ENCODE peak calls at places on chromosomes 2 and 18, in nine cellular contexts. P is pancreas; L is aorta; Z is heart left ventricle; O is heart right ventricle; R is left lung; K is body of pancreas; H is CD8-positive, alpha-beta T cell; Y is right lobe of liver. E is an unnamed sample. For H3K36me3, the result is how much of the 10 kb centered on the place peaks cover.

GRCh38 chr18:3172081-3172480 is 47.7 kb downstream of the MYOM1 start:
- ATAC-seq in P (no peak), L (no peak), Z (no peak), O (no peak), R (no peak), K (peak), H (no peak), Y (peak), E (no peak)

GRCh38 chr2:213224366-213224765 is 59.9 kb upstream of the SPAG16 start:
- ATAC-seq in P (no peak), L (no peak), Z (no peak), O (no peak), R (no peak), K (no peak), H (no peak), Y (no peak), E (no peak)

GRCh38 chr2:215900865-215901264 is 112.5 kb downstream of the MREG start:
- ATAC-seq in P (no peak), L (peak), Z (no peak), O (no peak), R (no peak), K (no peak), H (no peak), Y (no peak), E (no peak)

GRCh38 chr18:45222200-45222599 is 393.1 kb upstream of the SLC14A2 start:
- ATAC-seq in P (no peak), L (no peak), Z (peak), O (no peak), R (no peak), K (no peak), H (no peak), Y (no peak), E (no peak)

GRCh38 chr2:120669121-120669952 is 66.3 kb upstream of the GLI2 start:
- ATAC-seq in P (peak), L (no peak), Z (peak), O (no peak), R (peak), K (peak), H (no peak), Y (peak), E (peak)

GRCh38 chr2:102099536-102100293 is 42.8 kb upstream of the IL1R1 start:
- ATAC-seq in P (peak), L (no peak), Z (no peak), O (no peak), R (no peak), K (peak), H (no peak), Y (no peak), E (no peak)

GRCh38 chr2:223994562-223995162 is 37.4 kb downstream of the MRPL44 start:
- ATAC-seq in P (no peak), L (no peak), Z (no peak), O (no peak), R (no peak), K (no peak), H (no peak), Y (no peak), E (peak)

GRCh38 chr2:31033032-31033431 is 105.2 kb downstream of the GALNT14 start:
- ATAC-seq in P (no peak), L (no peak), Z (no peak), O (no peak), R (no peak), K (no peak), H (no peak), Y (no peak), E (peak)

GRCh38 chr2:172085460-172086159 is at the start of gene DLX1:
- ATAC-seq in P (peak), L (no peak), Z (no peak), O (no peak), R (no peak), K (no peak), H (no peak), Y (no peak), E (peak)

GRCh38 chr2:67840460-67841068 is 222.2 kb downstream of the C1D start:
- ATAC-seq in P (peak), L (peak), Z (peak), O (peak), R (peak), K (peak), H (no peak), Y (peak), E (peak)

GRCh38 chr2:9725106-9725505 is 94.3 kb upstream of the YWHAQ start:
- ATAC-seq in P (no peak), L (no peak), Z (no peak), O (no peak), R (no peak), K (no peak), H (no peak), Y (no peak), E (no peak)

GRCh38 chr18:61589053-61589723 is 256.0 kb downstream of the CDH20 start:
- ATAC-seq in P (no peak), L (no peak), Z (peak), O (no peak), R (peak), K (no peak), H (no peak), Y (no peak), E (no peak)

GRCh38 chr2:41829011-41829500 is 218.8 kb upstream of the PKDCC start:
- ATAC-seq in P (peak), L (no peak), Z (no peak), O (no peak), R (no peak), K (no peak), H (no peak), Y (no peak), E (no peak)

DNA sequence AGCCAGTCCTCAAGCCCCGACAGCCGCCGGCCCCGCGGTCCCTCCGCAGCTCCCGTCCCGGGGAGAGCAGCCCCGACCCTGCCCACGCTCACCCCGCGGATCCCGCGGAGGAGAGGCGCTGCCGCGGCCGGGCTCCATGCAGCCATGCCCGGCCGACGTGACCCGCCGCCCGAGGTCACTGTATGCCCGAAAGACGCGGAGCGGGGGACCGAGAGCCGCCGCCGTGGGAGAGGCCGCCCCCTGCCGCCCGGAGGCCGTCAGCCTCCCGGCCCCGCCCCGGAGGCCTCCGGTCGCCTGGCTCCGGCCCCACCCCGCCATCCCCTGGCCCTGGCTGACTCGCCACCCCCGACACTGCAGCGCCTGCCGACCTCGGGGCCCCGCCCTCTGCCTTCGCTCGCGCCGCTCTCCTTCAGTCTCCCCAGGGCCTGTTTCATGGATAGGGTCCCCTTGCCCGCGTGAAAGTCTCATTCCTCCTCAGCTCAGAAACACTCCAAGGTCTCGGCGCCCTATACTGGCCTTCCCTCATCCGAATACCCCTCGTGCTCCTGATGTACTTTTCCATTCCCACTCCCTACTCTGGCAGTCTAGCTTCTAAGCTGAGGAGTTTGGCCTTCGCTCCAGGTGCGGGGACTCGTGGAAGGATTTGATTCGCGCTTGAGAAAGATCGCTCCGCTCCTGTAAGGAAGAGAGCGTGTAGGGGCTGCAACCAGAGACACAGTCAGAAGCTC is at the start of gene BOLA3:
- ATAC-seq in P (peak), L (peak), Z (peak), O (peak), R (peak), K (peak), H (peak), Y (peak), E (peak)
- H3K36me3 ChIP-seq in P (under half), L (under half), Z (under half), O (under half), R (under half), K (under half), H (under half), Y (under half), E (under half)

DNA sequence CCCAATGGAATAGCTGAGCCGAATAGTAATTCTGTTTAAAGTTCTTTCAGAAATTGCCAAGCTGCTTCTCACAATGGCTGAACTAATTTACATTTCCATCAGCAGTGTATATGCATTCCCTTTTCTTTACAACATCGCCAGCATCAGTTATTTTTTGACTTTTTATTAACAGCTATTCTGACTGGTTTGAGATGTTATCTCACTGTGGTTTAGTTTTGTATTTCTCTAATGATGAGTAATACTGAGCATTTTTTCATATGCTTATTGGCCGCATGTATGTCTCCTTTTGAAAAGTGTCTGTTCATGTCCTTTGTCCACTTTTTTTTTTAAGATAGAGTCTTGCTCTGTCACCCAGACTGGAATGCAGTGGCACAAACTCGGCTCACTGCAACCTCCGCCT is 100.7 kb downstream of the C2orf74 start:
- ATAC-seq in P (no peak), L (no peak), Z (no peak), O (no peak), R (no peak), K (no peak), H (no peak), Y (no peak), E (no peak)
- H3K36me3 ChIP-seq in P (under half), L (under half), Z (under half), O (half or more), R (under half), K (under half), H (under half), Y (under half), E (half or more)

GRCh38 chr2:128169933-128170709 is 79.1 kb downstream of the UGGT1 start:
- ATAC-seq in P (no peak), L (no peak), Z (no peak), O (no peak), R (no peak), K (no peak), H (no peak), Y (no peak), E (no peak)

GRCh38 chr2:128166954-128167353 is 76.0 kb downstream of the UGGT1 start:
- ATAC-seq in P (no peak), L (no peak), Z (no peak), O (no peak), R (no peak), K (no peak), H (no peak), Y (no peak), E (no peak)

GRCh38 chr2:128169094-128169493 is 78.1 kb downstream of the UGGT1 start:
- ATAC-seq in P (no peak), L (no peak), Z (no peak), O (no peak), R (no peak), K (no peak), H (no peak), Y (no peak), E (no peak)

GRCh38 chr2:128170776-128171175 is 79.8 kb downstream of the UGGT1 start:
- ATAC-seq in P (no peak), L (no peak), Z (no peak), O (no peak), R (no peak), K (no peak), H (no peak), Y (no peak), E (no peak)

DNA sequence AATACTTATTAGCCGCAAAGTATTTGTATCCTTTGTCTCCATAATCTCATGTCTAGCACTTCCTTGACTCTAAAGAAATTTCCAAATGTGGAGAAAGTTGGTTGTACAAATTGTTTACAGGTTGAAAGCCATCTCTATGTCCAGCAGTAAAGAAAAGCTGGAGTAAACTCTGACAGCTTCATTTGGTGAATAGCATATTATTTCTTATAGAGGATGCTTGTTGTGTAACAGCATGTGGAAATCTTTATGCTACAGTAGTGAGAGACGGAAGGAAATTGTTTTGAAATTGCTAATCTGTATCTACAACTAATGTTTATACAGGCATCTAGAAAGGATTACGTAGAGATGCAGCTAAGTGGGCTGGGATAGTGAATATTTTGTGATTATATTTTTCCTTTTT is 78.5 kb downstream of the UGGT1 start:
- ATAC-seq in P (peak), L (no peak), Z (no peak), O (no peak), R (peak), K (no peak), H (no peak), Y (peak), E (no peak)
- H3K36me3 ChIP-seq in P (under half), L (under half), Z (under half), O (half or more), R (under half), K (under half), H (under half), Y (under half), E (under half)

GRCh38 chr2:86035371-86035882 is 70.3 kb downstream of the POLR1A start:
- ATAC-seq in P (no peak), L (no peak), Z (no peak), O (no peak), R (no peak), K (no peak), H (no peak), Y (no peak), E (no peak)

GRCh38 chr2:86031606-86032005 is 74.1 kb downstream of the POLR1A start:
- ATAC-seq in P (no peak), L (no peak), Z (no peak), O (no peak), R (no peak), K (no peak), H (no peak), Y (no peak), E (no peak)

GRCh38 chr2:86032861-86033595 is 72.7 kb downstream of the POLR1A start:
- ATAC-seq in P (no peak), L (no peak), Z (no peak), O (no peak), R (no peak), K (no peak), H (no peak), Y (no peak), E (no peak)

GRCh38 chr2:86035883-86036789 is 69.5 kb downstream of the POLR1A start:
- ATAC-seq in P (peak), L (peak), Z (peak), O (peak), R (peak), K (peak), H (peak), Y (peak), E (peak)

DNA sequence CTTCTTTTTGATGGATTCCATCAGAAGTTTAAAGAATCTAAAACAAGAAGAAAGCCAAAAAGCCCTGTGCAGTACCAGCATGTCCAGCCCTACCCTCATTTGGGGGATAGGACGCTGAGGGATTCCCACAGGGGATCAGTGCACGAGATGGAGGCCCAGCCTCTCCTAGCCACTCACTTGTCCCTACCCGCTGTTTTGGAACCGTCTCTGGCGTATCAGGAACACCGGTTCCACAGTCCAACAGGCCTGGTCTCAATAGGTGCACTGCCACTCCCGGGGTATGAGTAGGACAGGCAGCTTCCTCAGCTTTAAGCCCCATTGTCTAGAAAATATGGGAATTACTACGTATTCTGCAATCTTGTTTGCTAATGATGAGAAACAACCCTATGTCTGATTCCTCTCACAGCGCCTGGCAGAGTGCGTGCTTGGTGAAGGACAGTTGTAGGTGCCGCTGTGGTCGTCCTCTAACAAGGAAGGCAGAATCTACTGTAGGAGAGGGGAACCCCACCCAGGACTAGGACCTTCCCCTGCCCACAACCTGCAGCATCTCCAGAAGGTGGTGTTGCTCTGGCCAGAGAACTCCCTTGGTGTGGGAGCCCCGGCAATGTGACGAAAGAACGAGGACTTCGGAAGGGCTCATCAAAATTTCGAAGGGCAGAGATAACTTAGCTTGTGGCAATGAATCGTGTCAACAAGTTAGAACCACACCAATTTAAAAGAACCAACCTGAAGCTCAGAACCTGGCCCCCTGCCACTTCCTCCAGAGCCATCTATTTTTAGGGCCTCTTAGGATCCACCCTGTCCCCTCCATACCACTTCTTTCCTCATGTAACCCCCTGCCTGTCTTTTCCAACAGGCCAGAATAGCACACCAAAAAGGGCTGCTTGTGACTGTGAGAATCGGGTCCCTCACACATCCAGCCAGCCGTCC is 71.7 kb downstream of the POLR1A start:
- ATAC-seq in P (no peak), L (no peak), Z (no peak), O (no peak), R (no peak), K (no peak), H (no peak), Y (no peak), E (no peak)
- H3K36me3 ChIP-seq in P (under half), L (under half), Z (under half), O (half or more), R (under half), K (under half), H (under half), Y (under half), E (half or more)

GRCh38 chr2:189125195-189125594 is 54.4 kb downstream of the COL5A2 start:
- ATAC-seq in P (no peak), L (no peak), Z (no peak), O (no peak), R (no peak), K (no peak), H (no peak), Y (no peak), E (no peak)
- H3K36me3 ChIP-seq in P (under half), L (under half), Z (under half), O (under half), R (under half), K (under half), H (under half), Y (under half), E (under half)

GRCh38 chr2:191359186-191359585 is 114.0 kb downstream of the MYO1B start:
- ATAC-seq in P (no peak), L (no peak), Z (no peak), O (no peak), R (no peak), K (no peak), H (no peak), Y (no peak), E (no peak)

GRCh38 chr2:191355170-191355758 is 110.1 kb downstream of the MYO1B start:
- ATAC-seq in P (no peak), L (no peak), Z (no peak), O (no peak), R (no peak), K (no peak), H (no peak), Y (no peak), E (no peak)

GRCh38 chr2:191360918-191361317 is 115.7 kb downstream of the MYO1B start:
- ATAC-seq in P (no peak), L (no peak), Z (no peak), O (no peak), R (peak), K (no peak), H (no peak), Y (no peak), E (no peak)

GRCh38 chr2:191357682-191358081 is 112.5 kb downstream of the MYO1B start:
- ATAC-seq in P (no peak), L (no peak), Z (no peak), O (no peak), R (no peak), K (no peak), H (no peak), Y (no peak), E (no peak)

DNA sequence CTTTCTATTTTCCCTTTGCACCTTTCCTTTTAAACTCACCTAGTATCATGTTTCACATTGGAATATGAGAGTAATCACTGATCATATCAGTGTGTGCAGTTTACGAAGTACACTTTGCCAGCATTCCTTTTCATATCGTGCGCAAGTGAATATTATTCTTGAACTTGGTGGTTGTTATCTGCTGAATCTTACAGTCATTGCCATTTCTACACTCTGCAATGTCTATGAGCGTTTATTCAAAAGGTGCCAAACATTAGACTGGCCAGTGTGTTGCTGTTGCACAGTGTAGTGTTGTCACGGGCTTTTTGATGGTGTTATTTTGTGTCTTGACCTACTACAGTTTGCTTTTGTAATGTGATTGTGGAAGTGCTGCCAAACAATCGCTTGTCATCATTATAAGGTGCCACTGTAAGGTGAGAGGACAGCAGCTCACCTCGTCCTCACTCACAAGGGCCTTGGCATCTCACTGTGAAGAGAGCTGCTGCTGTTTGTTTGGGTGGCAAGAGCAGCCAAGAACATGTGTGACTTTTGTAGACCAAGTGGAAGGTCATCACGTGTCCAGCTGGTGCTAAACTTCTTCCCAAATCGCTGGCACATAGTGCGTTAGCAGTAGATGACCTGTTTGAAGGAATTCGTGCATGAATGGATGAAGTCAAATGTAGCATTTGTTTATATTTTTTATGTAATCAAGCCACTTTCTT is 113.3 kb downstream of the MYO1B start:
- ATAC-seq in P (peak), L (no peak), Z (peak), O (no peak), R (peak), K (peak), H (no peak), Y (peak), E (no peak)
- H3K36me3 ChIP-seq in P (under half), L (under half), Z (under half), O (under half), R (under half), K (under half), H (under half), Y (under half), E (under half)

GRCh38 chr2:179950391-179950790 is 56.7 kb downstream of the CWC22 start:
- ATAC-seq in P (no peak), L (no peak), Z (no peak), O (no peak), R (no peak), K (no peak), H (no peak), Y (no peak), E (no peak)

GRCh38 chr2:179946346-179946745 is 60.8 kb downstream of the CWC22 start:
- ATAC-seq in P (no peak), L (no peak), Z (no peak), O (no peak), R (no peak), K (no peak), H (no peak), Y (no peak), E (no peak)

GRCh38 chr2:179948058-179948457 is 59.0 kb downstream of the CWC22 start:
- ATAC-seq in P (no peak), L (no peak), Z (no peak), O (no peak), R (no peak), K (no peak), H (no peak), Y (no peak), E (no peak)

GRCh38 chr2:179951680-179952079 is 55.4 kb downstream of the CWC22 start:
- ATAC-seq in P (no peak), L (no peak), Z (no peak), O (no peak), R (no peak), K (no peak), H (no peak), Y (no peak), E (no peak)

GRCh38 chr2:179946810-179947485 is 60.1 kb downstream of the CWC22 start:
- ATAC-seq in P (no peak), L (no peak), Z (no peak), O (no peak), R (no peak), K (no peak), H (no peak), Y (no peak), E (no peak)
- H3K36me3 ChIP-seq in P (under half), L (under half), Z (under half), O (half or more), R (under half), K (under half), H (under half), Y (under half), E (under half)

E was measured in gastroesophageal sphincter.